ENCODE peak calls at places on chromosomes 16 and 17, in nine cellular contexts. V, U, L, E, I, Q, G, K and M are unnamed samples.

GRCh38 chr17:42849451-42850157 is 1.4 kb upstream of the AOC3 start:
- DNase-seq in V (no peak), U (no peak), L (no peak), E (no peak), I (no peak), Q (no peak), G (no peak), K (no peak), M (no peak)

GRCh38 chr17:17398188-17398927 is 78.4 kb upstream of the MED9 start:
- DNase-seq in V (no peak), U (peak), L (peak), E (no peak), I (no peak), Q (peak), G (no peak), K (no peak), M (peak)

GRCh38 chr17:34178047-34178446 is 77.0 kb upstream of the CCL2 start:
- DNase-seq in V (no peak), U (no peak), L (peak), E (peak), I (no peak), Q (peak), G (no peak), K (no peak), M (no peak)

GRCh38 chr17:34299918-34300600 is 14.5 kb downstream of the CCL11 start:
- DNase-seq in V (no peak), U (no peak), L (peak), E (no peak), I (no peak), Q (peak), G (peak), K (no peak), M (peak)

GRCh38 chr16:67529639-67530012 is 997 bp downstream of the RIPOR1 start:
- DNase-seq in V (no peak), U (no peak), L (peak), E (no peak), I (no peak), Q (no peak), G (no peak), K (no peak), M (no peak)

GRCh38 chr17:17235212-17236174 is 1.5 kb downstream of the FLCN start:
- DNase-seq in V (no peak), U (peak), L (peak), E (peak), I (no peak), Q (peak), G (peak), K (no peak), M (peak)

GRCh38 chr17:38706625-38707298 is 1.7 kb downstream of the MLLT6 start:
- DNase-seq in V (peak), U (peak), L (no peak), E (peak), I (no peak), Q (no peak), G (no peak), K (no peak), M (no peak)

GRCh38 chr17:60091109-60091508 is 12.4 kb upstream of the HEATR6 start:
- DNase-seq in V (no peak), U (no peak), L (no peak), E (no peak), I (no peak), Q (no peak), G (no peak), K (no peak), M (no peak)

GRCh38 chr17:73533127-73533526 is 111.1 kb downstream of the SDK2 start:
- DNase-seq in V (no peak), U (no peak), L (no peak), E (no peak), I (no peak), Q (no peak), G (no peak), K (no peak), M (no peak)

GRCh38 chr16:87851601-87852000 is 17.7 kb downstream of the SLC7A5 start:
- DNase-seq in V (no peak), U (no peak), L (no peak), E (peak), I (no peak), Q (no peak), G (no peak), K (no peak), M (no peak)

GRCh38 chr17:77327566-77328463 is 187.0 kb downstream of the SEC14L1 start:
- DNase-seq in V (no peak), U (no peak), L (no peak), E (no peak), I (no peak), Q (no peak), G (no peak), K (peak), M (no peak)

GRCh38 chr17:72613411-72614292 is 478.8 kb downstream of the SLC39A11 start:
- DNase-seq in V (no peak), U (no peak), L (peak), E (no peak), I (no peak), Q (peak), G (peak), K (no peak), M (peak)

GRCh38 chr16:66832661-66833305 is 2.0 kb upstream of the NAE1 start:
- DNase-seq in V (no peak), U (no peak), L (peak), E (no peak), I (no peak), Q (peak), G (peak), K (no peak), M (peak)

GRCh38 chr16:57277586-57277985 is 6.9 kb downstream of the PLLP start:
- DNase-seq in V (peak), U (no peak), L (peak), E (no peak), I (peak), Q (peak), G (peak), K (no peak), M (peak)

GRCh38 chr17:63066158-63066808 is 100.2 kb downstream of the TANC2 start:
- DNase-seq in V (no peak), U (no peak), L (no peak), E (no peak), I (no peak), Q (no peak), G (no peak), K (no peak), M (no peak)

GRCh38 chr17:27414686-27415085 is 41.6 kb upstream of the KSR1 start:
- DNase-seq in V (no peak), U (no peak), L (no peak), E (no peak), I (no peak), Q (no peak), G (no peak), K (no peak), M (no peak)

GRCh38 chr17:76657505-76658386 is 14.2 kb upstream of the ST6GALNAC1 start:
- DNase-seq in V (no peak), U (no peak), L (no peak), E (no peak), I (no peak), Q (no peak), G (no peak), K (no peak), M (no peak)

GRCh38 chr17:56680676-56681075 is 87.2 kb downstream of the NOG start:
- DNase-seq in V (no peak), U (no peak), L (peak), E (no peak), I (no peak), Q (no peak), G (no peak), K (no peak), M (no peak)

GRCh38 chr16:86353934-86354333 is 156.4 kb upstream of the FOXF1 start:
- DNase-seq in V (no peak), U (no peak), L (no peak), E (no peak), I (no peak), Q (no peak), G (no peak), K (no peak), M (no peak)

GRCh38 chr16:8853611-8854010 is 15.2 kb downstream of the CARHSP1 start:
- DNase-seq in V (no peak), U (no peak), L (no peak), E (no peak), I (no peak), Q (no peak), G (no peak), K (peak), M (no peak)

GRCh38 chr16:35398208-35398607 is 1938.8 kb downstream of the TP53TG3F start:
- DNase-seq in V (no peak), U (no peak), L (no peak), E (no peak), I (no peak), Q (no peak), G (no peak), K (no peak), M (no peak)

GRCh38 chr17:75636381-75637142 is 3.3 kb downstream of the SMIM5 start:
- DNase-seq in V (no peak), U (no peak), L (no peak), E (no peak), I (no peak), Q (no peak), G (no peak), K (no peak), M (no peak)

GRCh38 chr16:73735018-73735417 is 561.6 kb upstream of the PSMD7 start:
- DNase-seq in V (peak), U (no peak), L (peak), E (no peak), I (no peak), Q (peak), G (peak), K (no peak), M (peak)

GRCh38 chr17:62986549-62986948 is 20.5 kb downstream of the TANC2 start:
- DNase-seq in V (no peak), U (no peak), L (peak), E (no peak), I (no peak), Q (no peak), G (no peak), K (no peak), M (peak)

GRCh38 chr16:13055480-13055879 is 154.1 kb downstream of the SHISA9 start:
- DNase-seq in V (no peak), U (no peak), L (no peak), E (no peak), I (no peak), Q (no peak), G (no peak), K (no peak), M (no peak)

GRCh38 chr17:17114592-17115225 is 72.5 kb downstream of the MPRIP start:
- DNase-seq in V (peak), U (no peak), L (peak), E (no peak), I (no peak), Q (no peak), G (no peak), K (no peak), M (no peak)

GRCh38 chr17:38907930-38908675 is 17.3 kb upstream of the LASP1NB start:
- DNase-seq in V (no peak), U (no peak), L (no peak), E (no peak), I (no peak), Q (no peak), G (no peak), K (no peak), M (no peak)

GRCh38 chr17:50177983-50178834 is 12.4 kb downstream of the SGCA start:
- DNase-seq in V (peak), U (peak), L (peak), E (peak), I (peak), Q (peak), G (peak), K (peak), M (peak)

GRCh38 chr17:75617675-75618074 is 15.6 kb upstream of the SMIM5 start:
- DNase-seq in V (no peak), U (no peak), L (no peak), E (no peak), I (no peak), Q (no peak), G (no peak), K (no peak), M (no peak)

GRCh38 chr17:34991606-34992005 is 11.3 kb downstream of the LIG3 start:
- DNase-seq in V (no peak), U (no peak), L (no peak), E (no peak), I (no peak), Q (no peak), G (no peak), K (no peak), M (no peak)

GRCh38 chr16:30115238-30115637 is 1.9 kb upstream of the GDPD3 start:
- DNase-seq in V (no peak), U (peak), L (no peak), E (no peak), I (no peak), Q (no peak), G (no peak), K (peak), M (no peak)

GRCh38 chr17:42520540-42520951 is 15.5 kb upstream of the NAGLU start:
- DNase-seq in V (no peak), U (peak), L (no peak), E (no peak), I (no peak), Q (no peak), G (no peak), K (no peak), M (no peak)

GRCh38 chr16:68506331-68507053 is 32.6 kb upstream of the ZFP90 start:
- DNase-seq in V (no peak), U (no peak), L (no peak), E (no peak), I (no peak), Q (peak), G (peak), K (no peak), M (no peak)

GRCh38 chr17:44374306-44375195 is 10.9 kb upstream of the FAM171A2 start:
- DNase-seq in V (no peak), U (no peak), L (no peak), E (no peak), I (no peak), Q (peak), G (no peak), K (no peak), M (no peak)

GRCh38 chr17:73998246-73999220 is 204.9 kb upstream of the RPL38 start:
- DNase-seq in V (peak), U (peak), L (no peak), E (peak), I (peak), Q (no peak), G (no peak), K (peak), M (no peak)

GRCh38 chr17:75610103-75610984 is 22.7 kb downstream of the MYO15B start:
- DNase-seq in V (no peak), U (no peak), L (no peak), E (no peak), I (no peak), Q (no peak), G (no peak), K (no peak), M (no peak)

GRCh38 chr17:47889734-47890529 is 6.1 kb upstream of the SP2 start:
- DNase-seq in V (peak), U (peak), L (peak), E (peak), I (peak), Q (peak), G (peak), K (peak), M (peak)

GRCh38 chr17:29607557-29608195 is 14.7 kb downstream of the ANKRD13B start:
- DNase-seq in V (no peak), U (no peak), L (no peak), E (no peak), I (no peak), Q (no peak), G (no peak), K (no peak), M (no peak)

GRCh38 chr16:54462151-54462651 is 175.6 kb upstream of the IRX3 start:
- DNase-seq in V (no peak), U (no peak), L (peak), E (no peak), I (no peak), Q (no peak), G (peak), K (no peak), M (peak)

GRCh38 chr17:44911133-44912001 is 3.9 kb downstream of the GFAP start:
- DNase-seq in V (peak), U (peak), L (peak), E (peak), I (peak), Q (peak), G (peak), K (peak), M (peak)

GRCh38 chr16:24988593-24989338 is 26.4 kb downstream of the ARHGAP17 start:
- DNase-seq in V (no peak), U (peak), L (peak), E (peak), I (no peak), Q (peak), G (peak), K (no peak), M (no peak)
- TF ChIP-seq CTCF in V (no peak), U (no peak), L (no peak), E (no peak), I (no peak), Q (no peak), G (no peak), K (no peak), M (no peak)

GRCh38 chr16:49621240-49622083 is 234.4 kb downstream of the ZNF423 start:
- DNase-seq in V (no peak), U (no peak), L (peak), E (peak), I (no peak), Q (no peak), G (no peak), K (no peak), M (no peak)

GRCh38 chr16:49619811-49620157 is 236.1 kb downstream of the ZNF423 start:
- DNase-seq in V (no peak), U (no peak), L (no peak), E (no peak), I (no peak), Q (no peak), G (no peak), K (no peak), M (no peak)

GRCh38 chr16:49620868-49621239 is 235.1 kb downstream of the ZNF423 start:
- DNase-seq in V (no peak), U (no peak), L (no peak), E (no peak), I (no peak), Q (no peak), G (no peak), K (no peak), M (no peak)

GRCh38 chr16:49618955-49619354 is 237.0 kb downstream of the ZNF423 start:
- DNase-seq in V (no peak), U (no peak), L (no peak), E (no peak), I (no peak), Q (no peak), G (no peak), K (no peak), M (no peak)

GRCh38 chr16:49620158-49620867 is 235.6 kb downstream of the ZNF423 start:
- DNase-seq in V (no peak), U (peak), L (peak), E (peak), I (no peak), Q (peak), G (peak), K (no peak), M (peak)
- TF ChIP-seq CTCF in V (no peak), U (no peak), L (no peak), E (no peak), I (no peak), Q (no peak), G (no peak), K (no peak), M (no peak)

DNA sequence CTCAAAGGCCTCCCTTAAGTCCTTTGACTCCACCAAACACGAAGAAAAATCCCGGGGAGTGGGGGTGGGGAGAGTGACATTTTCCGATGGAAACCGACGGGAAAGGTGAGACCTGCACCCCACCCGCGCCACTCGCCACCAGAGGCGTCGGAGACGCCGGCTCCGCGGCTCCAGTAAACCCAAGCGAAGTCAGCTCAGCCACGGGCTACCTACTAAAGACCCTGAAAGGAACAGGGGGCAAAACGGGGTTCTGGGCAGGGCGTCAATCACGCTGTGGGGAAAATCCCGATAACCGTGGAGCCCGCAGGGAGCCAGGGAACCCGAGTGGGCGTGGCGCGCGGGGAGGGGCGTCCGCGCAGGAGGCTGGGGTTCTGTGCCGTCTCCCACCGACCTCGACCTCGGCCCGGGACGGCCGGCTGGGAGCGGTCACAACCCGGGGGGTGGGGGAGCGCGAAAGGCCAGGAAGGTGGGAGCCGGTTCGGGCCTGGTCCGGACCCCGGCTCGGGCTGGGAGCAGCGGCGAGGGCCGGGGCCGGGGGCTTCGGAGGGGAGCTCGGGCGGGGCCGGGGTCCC is 565 bp downstream of the WDR45B start:
- DNase-seq in V (peak), U (peak), L (no peak), E (peak), I (peak), Q (no peak), G (no peak), K (peak), M (peak)
- TF ChIP-seq CTCF in V (peak), U (no peak), L (no peak), E (peak), I (peak), Q (no peak), G (no peak), K (no peak), M (no peak)

GRCh38 chr16:28166394-28167208 is 45.2 kb downstream of the XPO6 start:
- DNase-seq in V (peak), U (no peak), L (peak), E (no peak), I (no peak), Q (peak), G (peak), K (no peak), M (peak)
- TF ChIP-seq CTCF in V (no peak), U (no peak), L (no peak), E (no peak), I (no peak), Q (no peak), G (no peak), K (no peak), M (no peak)

DNA sequence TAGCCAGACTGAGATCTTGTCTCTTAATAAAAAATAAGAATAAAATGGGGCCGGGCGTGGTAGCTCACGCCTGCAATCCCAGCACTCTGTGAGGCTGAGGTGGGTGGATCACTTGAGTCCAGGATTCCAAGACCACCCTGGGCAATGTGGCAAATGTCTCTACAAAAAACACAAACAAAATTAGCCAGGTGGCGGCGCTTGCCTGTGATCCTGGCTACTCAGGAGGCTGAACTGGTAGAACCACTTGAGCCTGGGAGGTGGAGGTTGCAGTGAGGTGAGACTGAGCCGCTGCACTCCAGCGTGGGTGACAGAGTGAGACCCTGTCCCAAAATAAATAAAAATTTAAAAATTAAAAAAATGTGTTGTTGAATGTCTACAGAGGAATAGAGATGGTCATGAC is 2.9 kb upstream of the DEF8 start:
- DNase-seq in V (no peak), U (no peak), L (no peak), E (no peak), I (no peak), Q (no peak), G (no peak), K (no peak), M (no peak)
- TF ChIP-seq CTCF in V (no peak), U (no peak), L (no peak), E (no peak), I (no peak), Q (no peak), G (peak), K (peak), M (no peak)

DNA sequence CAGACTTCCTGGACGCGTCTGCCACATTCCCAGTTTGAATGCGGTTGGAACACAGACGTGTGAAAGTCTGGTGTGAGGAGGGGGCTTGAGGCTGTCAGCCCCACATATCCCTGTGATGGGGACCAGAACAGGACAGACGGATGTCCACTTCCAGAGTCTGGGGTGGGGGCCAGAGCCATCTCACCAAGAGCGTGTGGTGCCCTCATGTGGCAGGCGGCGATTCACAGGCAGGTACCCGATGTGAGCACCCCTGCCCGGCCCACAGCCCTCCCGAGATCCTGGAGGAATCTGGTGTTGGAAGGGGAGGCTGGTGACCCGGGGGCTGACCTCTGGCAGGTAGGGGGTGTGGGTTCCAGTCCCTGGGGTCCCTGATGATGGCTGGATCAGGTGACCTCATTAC is 51.5 kb downstream of the ENGASE start:
- DNase-seq in V (no peak), U (no peak), L (no peak), E (no peak), I (no peak), Q (no peak), G (no peak), K (no peak), M (no peak)
- TF ChIP-seq CTCF in V (peak), U (no peak), L (no peak), E (peak), I (no peak), Q (no peak), G (peak), K (no peak), M (no peak)

GRCh38 chr17:21279198-21279535 is 5.3 kb upstream of the MAP2K3 start:
- DNase-seq in V (no peak), U (no peak), L (no peak), E (no peak), I (no peak), Q (no peak), G (no peak), K (no peak), M (no peak)

GRCh38 chr17:21279582-21279981 is 4.9 kb upstream of the MAP2K3 start:
- DNase-seq in V (no peak), U (no peak), L (no peak), E (no peak), I (no peak), Q (no peak), G (no peak), K (peak), M (no peak)

GRCh38 chr17:21277332-21277731 is 7.2 kb upstream of the MAP2K3 start:
- DNase-seq in V (no peak), U (no peak), L (no peak), E (no peak), I (no peak), Q (no peak), G (no peak), K (no peak), M (no peak)

GRCh38 chr17:21280081-21280518 is 4.4 kb upstream of the MAP2K3 start:
- DNase-seq in V (peak), U (peak), L (peak), E (peak), I (peak), Q (peak), G (peak), K (peak), M (peak)

GRCh38 chr17:21278304-21279197 is 6.0 kb upstream of the MAP2K3 start:
- DNase-seq in V (peak), U (peak), L (no peak), E (no peak), I (peak), Q (no peak), G (no peak), K (no peak), M (no peak)
- TF ChIP-seq CTCF in V (no peak), U (no peak), L (no peak), E (no peak), I (no peak), Q (no peak), G (peak), K (no peak), M (no peak)